ENCODE peak calls at places on chromosomes 3 and 15, in seven cellular contexts. R, Z, U, S, E, J and P are unnamed samples.

GRCh38 chr3:69354948-69355347 is 30.9 kb downstream of the FRMD4B start:
- DNase-seq in R (no peak), S (no peak), J (peak), Z (no peak), E (no peak), U (no peak), P (no peak)

GRCh38 chr15:42154576-42155355 is 1.7 kb downstream of the PLA2G4F start:
- DNase-seq in Z (no peak), J (no peak), U (no peak), S (no peak), R (no peak), E (no peak), P (no peak)

GRCh38 chr3:186506846-186507245 is 37.3 kb downstream of the CRYGS start:
- DNase-seq in Z (no peak), U (no peak), S (no peak), E (no peak), J (no peak), R (no peak), P (no peak)

GRCh38 chr15:50686468-50687301 is at the start of gene TRPM7:
- DNase-seq in J (peak), Z (peak), E (peak), U (peak), R (peak), S (peak), P (peak)

GRCh38 chr3:140406655-140407054 is 271.2 kb upstream of the TRIM42 start:
- DNase-seq in Z (no peak), J (no peak), S (no peak), U (no peak), E (no peak), R (no peak), P (no peak)

GRCh38 chr3:188979669-188980311 is 192.0 kb upstream of the TPRG1 start:
- DNase-seq in S (no peak), Z (no peak), J (no peak), E (no peak), U (no peak), R (no peak), P (peak)

GRCh38 chr15:46556559-46556958 is 921.7 kb downstream of the SQOR start:
- DNase-seq in U (no peak), E (peak), J (no peak), S (no peak), R (no peak), Z (no peak), P (no peak)

GRCh38 chr3:133264920-133265319 is 134.9 kb upstream of the BFSP2 start:
- DNase-seq in Z (no peak), U (no peak), J (no peak), S (no peak), R (no peak), E (peak), P (no peak)

GRCh38 chr3:32376098-32376497 is 15.6 kb upstream of the CMTM7 start:
- DNase-seq in E (no peak), R (no peak), U (no peak), S (no peak), Z (no peak), J (peak), P (no peak)